ENCODE peak calls at places on chromosomes 2 and 18, in ten cellular contexts. T is activated naive CD4-positive, alpha-beta T cell; H is T-helper 2 cell; C is NCI-H1105; G is memory B cell; Q is substantia nigra; Z is RKO; X is caudate nucleus; F is stimulated activated CD4-positive, alpha-beta T cell treated with anti-CD3 and anti-CD28 coated beads, Interleukin-2, amount 100 ng/mL, for 24 hours; P is AG09309. O is an unnamed sample.

GRCh38 chr18:49048361-49048760 is 97.6 kb upstream of the SMAD7 start:
- DNase-seq in T (no peak), H (no peak), C (no peak), G (no peak), Q (no peak), Z (no peak), X (no peak), F (no peak), P (peak; percentile 97), O (no peak)

GRCh38 chr2:162118166-162119031 is 33.6 kb downstream of the GCG start:
- DNase-seq in T (no peak), H (no peak), C (no peak), G (no peak), Q (no peak), Z (peak; percentile 2), X (no peak), F (no peak), P (peak; percentile 49), O (no peak)

GRCh38 chr2:10982931-10983701 is 71.4 kb downstream of the KCNF1 start:
- DNase-seq in T (no peak), H (no peak), C (no peak), G (no peak), Q (no peak), Z (no peak), X (no peak), F (no peak), P (no peak), O (peak; percentile 39)

GRCh38 chr18:58768293-58768974 is 96.2 kb upstream of the ZNF532 start:
- DNase-seq in T (peak; percentile 63), H (peak; percentile 71), C (peak; percentile 94), G (peak; percentile 87), Q (peak; percentile 65), Z (peak; percentile 9), X (no peak), F (peak; percentile 77), P (no peak), O (peak; percentile 61)

GRCh38 chr18:24031318-24031717 is 16.8 kb downstream of the TTC39C start:
- DNase-seq in T (no peak), H (no peak), C (no peak), G (no peak), Q (no peak), Z (no peak), X (no peak), F (no peak), P (no peak), O (peak; percentile 58)

GRCh38 chr2:190468814-190469569 is 60.8 kb downstream of the MFSD6 start:
- DNase-seq in T (no peak), H (no peak), C (peak; percentile 93), G (no peak), Q (no peak), Z (no peak), X (no peak), F (no peak), P (peak; percentile 94), O (peak; percentile 70)

GRCh38 chr2:61937881-61938280 is 32.4 kb downstream of the COMMD1 start:
- DNase-seq in T (no peak), H (no peak), C (no peak), G (no peak), Q (no peak), Z (no peak), X (no peak), F (no peak), P (no peak), O (no peak)

GRCh38 chr2:127143851-127144782 is 37.2 kb upstream of the BIN1 start:
- DNase-seq in T (no peak), H (no peak), C (no peak), G (no peak), Q (no peak), Z (no peak), X (no peak), F (no peak), P (no peak), O (no peak)

GRCh38 chr2:129331638-129332037 is 647.8 kb upstream of the RAB6C start:
- DNase-seq in T (no peak), H (no peak), C (no peak), G (no peak), Q (no peak), Z (no peak), X (no peak), F (no peak), P (no peak), O (no peak)

GRCh38 chr2:190407246-190407661 is 901 bp upstream of the MFSD6 start:
- DNase-seq in T (peak; percentile 53), H (peak; percentile 90), C (peak; percentile 33), G (no peak), Q (no peak), Z (peak; percentile 20), X (no peak), F (no peak), P (no peak), O (no peak)

GRCh38 chr2:109175350-109175678 is 46.3 kb downstream of the SH3RF3 start:
- DNase-seq in T (no peak), H (no peak), C (no peak), G (no peak), Q (no peak), Z (no peak), X (no peak), F (no peak), P (no peak), O (no peak)

GRCh38 chr2:105744091-105744908 is 412 bp upstream of the NCK2 start:
- DNase-seq in T (peak; percentile 71), H (peak; percentile 83), C (peak; percentile 29), G (peak; percentile 63), Q (no peak), Z (peak; percentile 37), X (no peak), F (peak; percentile 68), P (no peak), O (peak; percentile 60)

GRCh38 chr18:40608220-40608619 is 1346.8 kb upstream of the PIK3C3 start:
- DNase-seq in T (no peak), H (no peak), C (no peak), G (no peak), Q (no peak), Z (no peak), X (no peak), F (no peak), P (no peak), O (no peak)

GRCh38 chr2:36329251-36329650 is 26.3 kb upstream of the CRIM1 start:
- DNase-seq in T (no peak), H (no peak), C (no peak), G (no peak), Q (no peak), Z (no peak), X (no peak), F (no peak), P (no peak), O (no peak)

GRCh38 chr2:232511336-232511863 is 8.8 kb upstream of the PRSS56 start:
- DNase-seq in T (no peak), H (no peak), C (peak; percentile 36), G (no peak), Q (no peak), Z (no peak), X (no peak), F (no peak), P (no peak), O (no peak)

GRCh38 chr2:59249441-59250330 is 1008.6 kb upstream of the FANCL start:
- DNase-seq in T (no peak), H (no peak), C (peak; percentile 45), G (no peak), Q (peak; percentile 3), Z (no peak), X (peak; percentile 9), F (no peak), P (no peak), O (no peak)

GRCh38 chr18:27964811-27965210 is 212.1 kb downstream of the CDH2 start:
- DNase-seq in T (no peak), H (no peak), C (no peak), G (no peak), Q (no peak), Z (no peak), X (no peak), F (no peak), P (no peak), O (no peak)

GRCh38 chr2:26991717-26992116 is 21.3 kb downstream of the MAPRE3 start:
- DNase-seq in T (no peak), H (no peak), C (no peak), G (no peak), Q (no peak), Z (no peak), X (no peak), F (no peak), P (no peak), O (no peak)

GRCh38 chr2:17226941-17227340 is 291.3 kb downstream of the RAD51AP2 start:
- DNase-seq in T (no peak), H (no peak), C (no peak), G (no peak), Q (no peak), Z (no peak), X (no peak), F (no peak), P (no peak), O (no peak)

GRCh38 chr2:78118037-78118436 is 595.9 kb upstream of the LRRTM4 start:
- DNase-seq in T (no peak), H (no peak), C (no peak), G (no peak), Q (no peak), Z (no peak), X (no peak), F (no peak), P (no peak), O (no peak)

GRCh38 chr2:134669731-134670669 is 48.8 kb downstream of the TMEM163 start:
- DNase-seq in T (peak; percentile 43), H (peak; percentile 84), C (no peak), G (no peak), Q (no peak), Z (no peak), X (no peak), F (peak; percentile 47), P (no peak), O (peak; percentile 77)

GRCh38 chr2:240964221-240964853 is 34.1 kb upstream of the SNED1 start:
- DNase-seq in T (no peak), H (no peak), C (no peak), G (no peak), Q (no peak), Z (no peak), X (no peak), F (no peak), P (no peak), O (no peak)

GRCh38 chr18:66616523-66616983 is 12.7 kb upstream of the CDH19 start:
- DNase-seq in T (no peak), H (peak; percentile 2), C (peak; percentile 16), G (no peak), Q (no peak), Z (peak; percentile 39), X (no peak), F (no peak), P (no peak), O (no peak)

GRCh38 chr2:209577376-209578357 is 153.8 kb downstream of the MAP2 start:
- DNase-seq in T (no peak), H (no peak), C (peak; percentile 25), G (no peak), Q (no peak), Z (peak; percentile 12), X (no peak), F (no peak), P (no peak), O (no peak)

GRCh38 chr2:60966465-60967405 is 50.8 kb upstream of the PEX13 start:
- DNase-seq in T (no peak), H (no peak), C (no peak), G (no peak), Q (no peak), Z (no peak), X (no peak), F (no peak), P (no peak), O (no peak)